ENCODE peak calls at places on chromosomes 13 and 19, in five cellular contexts. One of them, this sample, is unnamed.

GRCh38 chr13:113545455-113545930 is 39.1 kb upstream of the TFDP1 start:
- DNase-seq in A549: no peak
- DNase-seq in dorsolateral prefrontal cortex: no peak
- DNase-seq in body of pancreas: no peak
- DNase-seq in heart right ventricle: no peak
- DNase-seq in this sample: no peak

GRCh38 chr13:43981091-43981490 is 101.4 kb downstream of the LACC1 start:
- DNase-seq in heart right ventricle: no peak
- DNase-seq in dorsolateral prefrontal cortex: no peak
- DNase-seq in body of pancreas: no peak
- DNase-seq in A549: no peak
- DNase-seq in this sample: no peak

GRCh38 chr19:41657157-41657556 is 30.3 kb upstream of the CEACAM4 start:
- DNase-seq in A549: no peak
- DNase-seq in heart right ventricle: no peak
- DNase-seq in body of pancreas: no peak
- DNase-seq in dorsolateral prefrontal cortex: no peak
- DNase-seq in this sample: no peak

GRCh38 chr19:55437410-55437809 is 5.7 kb downstream of the SHISA7 start:
- DNase-seq in body of pancreas: peak
- DNase-seq in heart right ventricle: peak
- DNase-seq in A549: peak
- DNase-seq in dorsolateral prefrontal cortex: no peak
- DNase-seq in this sample: peak

GRCh38 chr13:93745884-93746283 is 519.3 kb downstream of the GPC6 start:
- DNase-seq in A549: no peak
- DNase-seq in heart right ventricle: no peak
- DNase-seq in dorsolateral prefrontal cortex: no peak
- DNase-seq in body of pancreas: no peak
- DNase-seq in this sample: no peak

GRCh38 chr13:73060251-73061160 is 1.7 kb downstream of the KLF5 start:
- DNase-seq in A549: no peak
- DNase-seq in dorsolateral prefrontal cortex: peak
- DNase-seq in body of pancreas: peak
- DNase-seq in heart right ventricle: peak
- DNase-seq in this sample: no peak

GRCh38 chr13:111506621-111507020 is 186.2 kb downstream of the TEX29 start:
- DNase-seq in dorsolateral prefrontal cortex: no peak
- DNase-seq in body of pancreas: no peak
- DNase-seq in A549: no peak
- DNase-seq in heart right ventricle: no peak
- DNase-seq in this sample: no peak

GRCh38 chr13:36476661-36477060 is 44.4 kb downstream of the CCNA1 start:
- DNase-seq in dorsolateral prefrontal cortex: no peak
- DNase-seq in A549: no peak
- DNase-seq in body of pancreas: no peak
- DNase-seq in heart right ventricle: no peak
- DNase-seq in this sample: no peak

GRCh38 chr19:5207806-5208205 is 132.8 kb downstream of the PTPRS start:
- DNase-seq in heart right ventricle: no peak
- DNase-seq in A549: no peak
- DNase-seq in body of pancreas: no peak
- DNase-seq in dorsolateral prefrontal cortex: no peak
- DNase-seq in this sample: no peak

DNA sequence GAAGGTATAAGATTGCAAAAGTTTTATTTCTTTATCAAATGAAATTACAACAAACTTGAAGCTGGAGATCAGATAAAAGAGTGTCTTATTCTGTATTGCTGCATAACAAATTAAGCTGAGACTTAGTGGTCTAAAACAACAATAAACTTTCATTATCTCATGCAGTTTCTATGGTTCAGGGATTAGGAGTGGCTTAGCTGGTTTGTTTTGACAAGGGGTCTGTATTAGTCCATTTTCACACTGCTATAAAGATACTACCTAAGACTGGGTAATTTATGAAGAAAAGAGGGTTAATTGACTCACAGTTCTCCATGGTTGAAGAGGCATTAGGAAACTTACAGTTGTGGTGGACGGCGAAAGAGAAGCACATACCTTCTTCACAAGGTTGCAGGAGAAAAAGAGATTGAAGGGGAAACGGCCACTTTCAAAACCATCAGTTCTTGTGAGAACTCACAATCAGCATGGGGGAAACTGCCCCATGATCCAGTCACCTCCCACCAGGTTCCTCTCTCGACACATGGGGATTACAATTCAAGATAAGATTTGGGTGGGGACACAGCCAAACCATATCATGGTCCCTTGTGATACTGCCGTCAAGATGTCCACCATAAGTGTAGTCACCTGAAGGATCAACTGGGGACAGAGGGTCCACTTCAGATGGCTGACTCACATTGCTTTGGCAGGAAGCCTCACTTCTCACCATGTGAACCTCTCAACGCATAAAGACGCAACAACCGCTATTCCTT is 97.8 kb downstream of the RNF17 start:
- DNase-seq in A549: no peak
- DNase-seq in body of pancreas: no peak
- DNase-seq in heart right ventricle: no peak
- DNase-seq in dorsolateral prefrontal cortex: no peak
- DNase-seq in this sample: no peak
- H3K27ac ChIP-seq in A549: no peak
- H3K27ac ChIP-seq in body of pancreas: no peak
- H3K27ac ChIP-seq in heart right ventricle: no peak
- H3K27ac ChIP-seq in dorsolateral prefrontal cortex: no peak
- H3K27ac ChIP-seq in this sample: no peak

GRCh38 chr13:47081246-47081645 is 184.4 kb upstream of the HTR2A start:
- DNase-seq in body of pancreas: no peak
- DNase-seq in dorsolateral prefrontal cortex: peak
- DNase-seq in A549: no peak
- DNase-seq in heart right ventricle: no peak
- DNase-seq in this sample: no peak

GRCh38 chr13:47087841-47088240 is 191.0 kb upstream of the HTR2A start:
- DNase-seq in dorsolateral prefrontal cortex: no peak
- DNase-seq in A549: no peak
- DNase-seq in body of pancreas: no peak
- DNase-seq in heart right ventricle: no peak
- DNase-seq in this sample: no peak

GRCh38 chr13:47081850-47082249 is 185.0 kb upstream of the HTR2A start:
- DNase-seq in dorsolateral prefrontal cortex: no peak
- DNase-seq in A549: no peak
- DNase-seq in heart right ventricle: no peak
- DNase-seq in body of pancreas: no peak
- DNase-seq in this sample: no peak

GRCh38 chr13:47080616-47081015 is 183.8 kb upstream of the HTR2A start:
- DNase-seq in A549: no peak
- DNase-seq in dorsolateral prefrontal cortex: no peak
- DNase-seq in body of pancreas: no peak
- DNase-seq in heart right ventricle: no peak
- DNase-seq in this sample: no peak

DNA sequence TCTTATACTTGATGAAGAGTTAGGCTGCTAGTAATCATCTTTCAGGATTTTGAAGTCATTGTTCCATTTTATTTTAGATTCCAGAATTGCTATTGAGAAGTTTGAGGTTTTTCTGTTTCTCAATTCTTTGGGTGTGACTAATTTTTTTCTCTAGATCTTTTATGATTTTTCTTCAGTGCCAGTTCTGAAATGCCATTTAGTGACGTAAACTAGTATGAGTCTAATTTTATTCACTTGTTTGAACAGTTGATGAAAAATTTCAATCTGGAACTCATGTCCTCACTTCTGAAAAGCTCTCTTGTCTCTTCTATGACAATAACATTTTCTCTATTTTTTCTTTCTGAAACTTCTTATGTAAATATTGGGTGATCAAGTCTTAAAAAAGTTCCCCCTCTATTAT is 188.5 kb upstream of the HTR2A start:
- DNase-seq in A549: no peak
- DNase-seq in body of pancreas: no peak
- DNase-seq in dorsolateral prefrontal cortex: no peak
- DNase-seq in heart right ventricle: no peak
- DNase-seq in this sample: no peak
- H3K27ac ChIP-seq in A549: no peak
- H3K27ac ChIP-seq in body of pancreas: no peak
- H3K27ac ChIP-seq in dorsolateral prefrontal cortex: no peak
- H3K27ac ChIP-seq in heart right ventricle: no peak
- H3K27ac ChIP-seq in this sample: no peak

GRCh38 chr13:52891685-52892084 is 43.2 kb upstream of the PCDH8 start:
- DNase-seq in A549: no peak
- DNase-seq in heart right ventricle: no peak
- DNase-seq in dorsolateral prefrontal cortex: no peak
- DNase-seq in body of pancreas: no peak
- DNase-seq in this sample: no peak
- H3K27ac ChIP-seq in A549: no peak
- H3K27ac ChIP-seq in heart right ventricle: no peak
- H3K27ac ChIP-seq in dorsolateral prefrontal cortex: no peak
- H3K27ac ChIP-seq in body of pancreas: no peak
- H3K27ac ChIP-seq in this sample: no peak

GRCh38 chr19:1483067-1483978 is 4.3 kb upstream of the C19orf25 start:
- DNase-seq in heart right ventricle: no peak
- DNase-seq in A549: no peak
- DNase-seq in dorsolateral prefrontal cortex: no peak
- DNase-seq in body of pancreas: no peak
- DNase-seq in this sample: no peak

GRCh38 chr19:1482361-1483066 is 3.5 kb upstream of the C19orf25 start:
- DNase-seq in body of pancreas: no peak
- DNase-seq in dorsolateral prefrontal cortex: no peak
- DNase-seq in heart right ventricle: no peak
- DNase-seq in A549: no peak
- DNase-seq in this sample: no peak

GRCh38 chr19:1481893-1482360 is 2.9 kb upstream of the C19orf25 start:
- DNase-seq in dorsolateral prefrontal cortex: no peak
- DNase-seq in body of pancreas: no peak
- DNase-seq in A549: no peak
- DNase-seq in heart right ventricle: no peak
- DNase-seq in this sample: no peak

GRCh38 chr19:1478934-1479707 is at the start of gene C19orf25:
- DNase-seq in heart right ventricle: peak
- DNase-seq in dorsolateral prefrontal cortex: peak
- DNase-seq in body of pancreas: peak
- DNase-seq in A549: peak
- DNase-seq in this sample: peak

GRCh38 chr19:1481224-1481892 is 2.3 kb upstream of the C19orf25 start:
- DNase-seq in dorsolateral prefrontal cortex: no peak
- DNase-seq in body of pancreas: no peak
- DNase-seq in heart right ventricle: no peak
- DNase-seq in A549: no peak
- DNase-seq in this sample: no peak
- H3K27ac ChIP-seq in dorsolateral prefrontal cortex: no peak
- H3K27ac ChIP-seq in body of pancreas: no peak
- H3K27ac ChIP-seq in heart right ventricle: no peak
- H3K27ac ChIP-seq in A549: no peak
- H3K27ac ChIP-seq in this sample: no peak

This sample was measured in lung.